ENCODE peak calls at places on chromosomes 16 and 17, in seven cellular contexts. K is uterus, T is A549, E is GM23338, Y is IMR-90, Q is tibial artery, S is fibroblast of lung. J is an unnamed sample. For H3K4me1, the result is how much of the 10 kb centered on the place peaks cover.

GRCh38 chr17:67046398-67046797 is 2.0 kb downstream of the CACNG1 start:
- DNase-seq in Y (no peak), S (no peak), K (no peak), T (no peak), Q (no peak), E (no peak), J (no peak)

GRCh38 chr16:89123831-89124100 is 30.1 kb downstream of the ACSF3 start:
- DNase-seq in E (no peak), Y (no peak), K (no peak), Q (no peak), T (no peak), S (no peak), J (peak)

GRCh38 chr17:27965224-27965623 is 72.1 kb upstream of the LYRM9 start:
- DNase-seq in E (no peak), Q (no peak), T (no peak), S (no peak), K (no peak), Y (no peak), J (no peak)

GRCh38 chr17:67281736-67282135 is 36.7 kb upstream of the HELZ start:
- DNase-seq in S (no peak), T (no peak), E (no peak), Q (no peak), K (no peak), Y (no peak), J (no peak)

GRCh38 chr17:17156107-17156506 is 50.0 kb downstream of the PLD6 start:
- DNase-seq in E (no peak), Q (no peak), K (no peak), S (peak), T (no peak), Y (peak), J (no peak)

GRCh38 chr16:2054543-2055245 is 6.9 kb downstream of the TSC2 start:
- DNase-seq in T (no peak), K (no peak), Y (no peak), S (no peak), E (no peak), Q (no peak), J (peak)

GRCh38 chr16:29664133-29664912 is 1.3 kb downstream of the SPN start:
- DNase-seq in Q (no peak), E (no peak), Y (no peak), K (no peak), T (no peak), S (no peak), J (peak)

GRCh38 chr17:65730711-65731169 is 169.3 kb upstream of the AXIN2 start:
- DNase-seq in Y (no peak), K (no peak), Q (no peak), E (no peak), S (no peak), T (no peak), J (no peak)

GRCh38 chr16:24188751-24189318 is 67.3 kb upstream of the CACNG3 start:
- DNase-seq in Q (no peak), E (no peak), K (no peak), T (no peak), S (no peak), Y (no peak), J (no peak)

GRCh38 chr16:85987750-85988078 is 88.8 kb downstream of the IRF8 start:
- DNase-seq in E (no peak), S (no peak), K (no peak), Q (no peak), T (no peak), Y (no peak), J (no peak)

GRCh38 chr16:22122239-22122638 is 29.9 kb downstream of the VWA3A start:
- DNase-seq in T (no peak), K (no peak), E (no peak), S (no peak), Y (no peak), Q (no peak), J (no peak)

GRCh38 chr17:17387461-17388362 is 84.5 kb downstream of the NT5M start:
- DNase-seq in Y (no peak), S (no peak), K (no peak), Q (no peak), E (peak), T (peak), J (peak)

GRCh38 chr16:8958344-8958808 is 5.3 kb downstream of the USP7 start:
- DNase-seq in T (no peak), S (peak), E (no peak), K (no peak), Q (peak), Y (peak), J (no peak)

GRCh38 chr17:4001048-4001590 is 36.9 kb upstream of the ATP2A3 start:
- DNase-seq in T (no peak), Q (no peak), Y (no peak), K (no peak), E (no peak), S (no peak), J (no peak)

GRCh38 chr17:16027708-16028584 is 28.3 kb downstream of the TTC19 start:
- DNase-seq in T (peak), E (no peak), Q (no peak), Y (peak), K (peak), S (peak), J (no peak)

GRCh38 chr17:20992987-20993862 is 49.6 kb downstream of the USP22 start:
- DNase-seq in S (peak), Q (peak), E (peak), Y (peak), K (peak), T (peak), J (peak)

GRCh38 chr16:86925067-86925791 is 346.9 kb downstream of the FOXL1 start:
- DNase-seq in Y (peak), Q (no peak), S (peak), E (no peak), T (no peak), K (no peak), J (no peak)

GRCh38 chr17:5719976-5720375 is 135.7 kb upstream of the NLRP1 start:
- DNase-seq in K (no peak), Q (no peak), Y (no peak), E (no peak), S (peak), T (no peak), J (no peak)

GRCh38 chr17:30278032-30278431 is 13.7 kb downstream of the BLMH start:
- DNase-seq in E (peak), Q (peak), T (peak), K (no peak), Y (peak), S (peak), J (no peak)

GRCh38 chr16:49969356-49970030 is 55.5 kb upstream of the CNEP1R1 start:
- DNase-seq in E (peak), S (peak), Q (no peak), T (no peak), Y (no peak), K (no peak), J (no peak)

GRCh38 chr16:14109077-14109775 is 38.1 kb downstream of the MRTFB start:
- DNase-seq in Y (no peak), T (no peak), K (no peak), S (no peak), E (no peak), Q (no peak), J (no peak)

GRCh38 chr17:17165666-17166308 is 40.3 kb downstream of the PLD6 start:
- DNase-seq in E (no peak), K (no peak), T (no peak), Q (no peak), S (no peak), Y (no peak), J (no peak)

GRCh38 chr16:3807425-3808123 is 72.9 kb downstream of the CREBBP start:
- DNase-seq in K (no peak), Q (no peak), E (no peak), S (no peak), Y (no peak), T (no peak), J (no peak)
- H3K4me1 ChIP-seq in K (under half), Q (under half), E (under half), S (under half), Y (under half), T (under half), J (under half)

GRCh38 chr17:14332331-14332730 is 31.4 kb downstream of the HS3ST3B1 start:
- DNase-seq in Y (no peak), S (no peak), E (peak), T (no peak), K (no peak), Q (no peak), J (no peak)
- H3K4me1 ChIP-seq in Y (under half), S (under half), E (half or more), T (under half), K (under half), Q (under half), J (under half)

GRCh38 chr17:43170140-43170765 is 761 bp upstream of the NBR1 start:
- DNase-seq in Q (peak), Y (peak), E (peak), K (peak), S (peak), T (peak), J (peak)

GRCh38 chr17:43175213-43176118 is 4.5 kb downstream of the NBR1 start:
- DNase-seq in Q (no peak), E (no peak), Y (peak), S (peak), T (no peak), K (no peak), J (no peak)

GRCh38 chr17:43171761-43172487 is 910 bp downstream of the NBR1 start:
- DNase-seq in T (peak), K (peak), Y (peak), S (peak), E (peak), Q (peak), J (peak)

GRCh38 chr17:43169561-43170139 is 1.4 kb upstream of the NBR1 start:
- DNase-seq in T (peak), Q (peak), E (peak), S (peak), Y (peak), K (peak), J (no peak)

DNA sequence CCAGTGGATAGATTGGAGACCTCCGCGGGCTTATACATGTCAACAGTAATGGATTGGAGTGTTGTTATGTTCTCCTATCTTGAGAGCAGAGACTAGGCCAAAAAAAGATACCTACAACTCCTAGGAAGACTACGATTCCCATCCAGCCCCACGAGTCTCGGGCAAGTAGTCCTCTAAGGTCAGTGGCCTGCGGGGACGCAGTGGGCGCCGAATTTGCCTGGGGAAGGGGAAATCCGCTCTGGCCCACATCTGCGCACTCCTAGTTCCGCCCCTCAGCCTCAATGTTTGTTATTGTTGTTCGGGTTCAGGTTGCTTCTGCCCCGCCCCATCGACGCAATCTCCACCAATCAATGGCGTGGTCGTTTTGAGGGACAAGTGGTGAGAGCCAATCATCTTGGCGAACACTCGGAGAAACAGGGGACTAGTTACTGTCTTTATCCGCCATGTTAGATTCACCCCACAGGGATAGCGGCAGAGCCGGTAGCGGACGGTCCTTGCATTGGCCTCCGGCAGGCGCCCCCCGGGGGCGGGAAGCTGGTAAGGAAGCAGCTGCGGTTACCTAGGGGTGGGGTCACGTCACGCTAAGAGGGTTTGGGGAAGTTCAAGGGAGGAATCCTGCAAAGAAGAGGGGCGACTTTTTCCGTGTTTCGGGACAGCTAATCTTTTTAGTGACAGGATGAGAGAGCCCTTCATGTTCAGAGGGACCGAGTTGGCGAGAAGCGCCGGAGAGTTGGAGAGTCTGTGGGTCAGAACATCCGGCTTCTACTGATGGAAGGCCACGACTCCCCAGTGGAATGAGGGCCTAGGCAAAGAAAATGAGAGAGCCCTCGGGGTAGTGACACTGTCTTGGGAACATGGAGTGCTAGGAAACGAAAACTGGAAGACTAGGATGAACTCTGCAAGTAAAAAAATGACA is at the start of gene NBR1:
- DNase-seq in Y (peak), E (peak), K (peak), Q (peak), T (peak), S (peak), J (peak)
- H3K4me1 ChIP-seq in Y (under half), E (under half), K (under half), Q (half or more), T (under half), S (under half), J (under half)

GRCh38 chr16:28311913-28312312 is 19.6 kb downstream of the SBK1 start:
- DNase-seq in E (no peak), Y (no peak), S (no peak), Q (no peak), K (no peak), T (no peak), J (no peak)

GRCh38 chr16:28310796-28311195 is 18.5 kb downstream of the SBK1 start:
- DNase-seq in Q (no peak), K (no peak), E (no peak), T (no peak), Y (no peak), S (no peak), J (no peak)

GRCh38 chr16:28312327-28312726 is 20.0 kb downstream of the SBK1 start:
- DNase-seq in Q (no peak), K (no peak), E (no peak), Y (no peak), T (no peak), S (no peak), J (no peak)

GRCh38 chr16:28309811-28310311 is 17.5 kb downstream of the SBK1 start:
- DNase-seq in Q (no peak), E (no peak), S (no peak), T (no peak), Y (no peak), K (no peak), J (no peak)

DNA sequence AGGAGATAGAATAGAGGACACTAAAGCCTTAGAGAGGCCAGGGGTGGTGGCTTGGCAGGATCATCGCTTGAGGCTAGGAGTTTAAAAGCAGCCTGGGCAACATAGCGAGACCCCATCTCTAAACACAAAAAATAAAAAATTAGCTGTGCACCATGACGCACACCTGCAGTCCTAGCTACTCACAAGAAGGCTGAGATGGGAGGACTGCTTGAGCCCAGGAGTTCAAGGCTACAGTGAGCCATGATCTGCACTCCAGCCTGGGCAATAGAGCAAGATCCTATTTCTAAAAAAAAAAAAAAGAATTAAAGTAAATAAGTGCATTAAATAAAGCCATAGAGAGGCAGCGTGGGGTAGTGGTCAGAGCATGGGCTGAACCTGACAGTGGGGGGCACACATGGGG is 19.1 kb downstream of the SBK1 start:
- DNase-seq in K (no peak), T (no peak), Y (no peak), S (no peak), Q (no peak), E (no peak), J (no peak)
- H3K4me1 ChIP-seq in K (under half), T (under half), Y (under half), S (under half), Q (under half), E (under half), J (under half)

GRCh38 chr17:44863254-44863918 is 15.7 kb downstream of the HIGD1B start:
- DNase-seq in S (no peak), Q (no peak), K (no peak), T (no peak), Y (no peak), E (no peak), J (no peak)
- H3K4me1 ChIP-seq in S (under half), Q (under half), K (under half), T (under half), Y (under half), E (under half), J (under half)

GRCh38 chr16:19830902-19831555 is 53.6 kb downstream of the GPRC5B start:
- DNase-seq in T (no peak), Y (no peak), E (no peak), Q (no peak), K (no peak), S (no peak), J (no peak)
- H3K4me1 ChIP-seq in T (under half), Y (under half), E (under half), Q (under half), K (under half), S (under half), J (under half)

DNA sequence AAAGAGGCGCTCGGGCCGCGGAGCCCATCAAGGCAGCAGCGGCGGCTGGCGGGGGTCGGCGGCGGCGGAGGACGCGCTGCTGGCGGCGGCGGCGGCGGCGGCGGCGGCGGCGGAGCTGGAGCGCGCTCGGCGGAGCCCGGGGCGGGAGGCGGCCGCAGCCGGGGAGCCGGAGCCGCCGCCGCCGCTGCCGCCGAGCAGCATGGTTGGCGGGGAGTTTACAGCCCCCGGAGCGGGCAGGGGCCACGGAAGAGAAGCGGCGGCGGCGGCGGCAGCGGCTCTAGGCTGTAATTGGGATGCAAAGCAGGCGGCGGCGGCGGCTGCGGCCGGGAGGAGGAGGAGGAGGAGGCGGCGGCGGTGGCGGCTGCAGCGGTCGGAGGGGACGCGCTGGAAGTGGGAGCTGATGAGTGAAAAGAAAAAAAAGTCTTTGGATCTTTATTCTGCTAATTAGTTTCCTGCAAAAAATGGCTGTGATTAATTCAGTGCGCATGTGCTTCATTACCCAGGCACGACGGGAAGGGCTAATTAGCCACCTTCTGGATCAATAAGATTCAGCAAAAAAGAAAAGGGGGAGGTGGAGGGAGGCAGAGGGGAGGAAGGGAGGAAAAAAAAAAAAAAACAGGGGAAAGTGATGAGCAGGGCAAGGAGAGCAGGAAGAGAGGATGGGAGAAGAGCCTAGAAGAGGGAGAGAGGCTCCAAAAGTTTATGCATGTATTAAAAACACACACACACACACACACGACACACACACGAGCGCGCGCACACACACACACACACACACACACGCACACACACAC is 10.9 kb upstream of the ZFHX3 start:
- DNase-seq in T (peak), Y (peak), S (peak), E (peak), Q (peak), K (no peak), J (peak)
- H3K4me1 ChIP-seq in T (under half), Y (under half), S (under half), E (half or more), Q (under half), K (under half), J (under half)

GRCh38 chr16:68739964-68740627 is 3.0 kb downstream of the CDH1 start:
- DNase-seq in Y (no peak), K (no peak), T (peak), E (no peak), S (no peak), Q (no peak), J (no peak)

GRCh38 chr16:68737730-68738590 is 868 bp downstream of the CDH1 start:
- DNase-seq in K (peak), E (peak), S (no peak), Q (no peak), T (peak), Y (no peak), J (peak)

GRCh38 chr16:68743664-68744063 is 6.6 kb downstream of the CDH1 start:
- DNase-seq in S (no peak), Y (no peak), Q (no peak), K (no peak), T (no peak), E (peak), J (no peak)

GRCh38 chr16:68737046-68737729 is at the start of gene CDH1:
- DNase-seq in Q (no peak), Y (no peak), E (peak), K (no peak), T (no peak), S (no peak), J (peak)

GRCh38 chr16:68740628-68741346 is 3.7 kb downstream of the CDH1 start:
- DNase-seq in E (no peak), Q (no peak), K (no peak), Y (no peak), T (no peak), S (no peak), J (no peak)
- H3K4me1 ChIP-seq in E (half or more), Q (under half), K (under half), Y (under half), T (half or more), S (under half), J (half or more)

J was measured in pancreas.